ENCODE peak calls at places on chromosomes 6 and 20, in nine cellular contexts. One of them, this sample, is unnamed.

GRCh38 chr6:167342879-167343610 is 18.2 kb downstream of the TTLL2 start:
- DNase-seq in Peyer's patch: no peak
- DNase-seq in esophagus squamous epithelium: no peak
- DNase-seq in epithelial cell of proximal tubule: no peak
- DNase-seq in stomach: no peak
- DNase-seq in adrenal gland: no peak
- DNase-seq in fibroblast of pulmonary artery: no peak
- DNase-seq in upper lobe of right lung: no peak
- DNase-seq in ovary: no peak
- DNase-seq in this sample: no peak

GRCh38 chr20:46400253-46400652 is 6.2 kb downstream of the ELMO2 start:
- DNase-seq in epithelial cell of proximal tubule: no peak
- DNase-seq in esophagus squamous epithelium: no peak
- DNase-seq in stomach: no peak
- DNase-seq in upper lobe of right lung: no peak
- DNase-seq in adrenal gland: peak
- DNase-seq in ovary: no peak
- DNase-seq in Peyer's patch: no peak
- DNase-seq in fibroblast of pulmonary artery: peak
- DNase-seq in this sample: peak

GRCh38 chr6:16747232-16748027 is 13.8 kb downstream of the ATXN1 start:
- DNase-seq in stomach: no peak
- DNase-seq in Peyer's patch: no peak
- DNase-seq in esophagus squamous epithelium: no peak
- DNase-seq in epithelial cell of proximal tubule: peak
- DNase-seq in upper lobe of right lung: no peak
- DNase-seq in ovary: no peak
- DNase-seq in fibroblast of pulmonary artery: peak
- DNase-seq in adrenal gland: no peak
- DNase-seq in this sample: peak

GRCh38 chr6:10855233-10855632 is 16.9 kb upstream of the MAK start:
- DNase-seq in upper lobe of right lung: no peak
- DNase-seq in epithelial cell of proximal tubule: no peak
- DNase-seq in fibroblast of pulmonary artery: no peak
- DNase-seq in ovary: no peak
- DNase-seq in stomach: no peak
- DNase-seq in Peyer's patch: no peak
- DNase-seq in esophagus squamous epithelium: no peak
- DNase-seq in adrenal gland: no peak
- DNase-seq in this sample: no peak

GRCh38 chr20:21702553-21703467 is 2.7 kb upstream of the PAX1 start:
- DNase-seq in upper lobe of right lung: peak
- DNase-seq in esophagus squamous epithelium: no peak
- DNase-seq in stomach: no peak
- DNase-seq in epithelial cell of proximal tubule: no peak
- DNase-seq in fibroblast of pulmonary artery: peak
- DNase-seq in ovary: peak
- DNase-seq in adrenal gland: no peak
- DNase-seq in Peyer's patch: no peak
- DNase-seq in this sample: peak

GRCh38 chr6:108556864-108557493 is 3.7 kb upstream of the FOXO3 start:
- DNase-seq in esophagus squamous epithelium: no peak
- DNase-seq in adrenal gland: peak
- DNase-seq in Peyer's patch: no peak
- DNase-seq in upper lobe of right lung: no peak
- DNase-seq in epithelial cell of proximal tubule: no peak
- DNase-seq in fibroblast of pulmonary artery: no peak
- DNase-seq in ovary: peak
- DNase-seq in stomach: no peak
- DNase-seq in this sample: no peak

GRCh38 chr6:169794317-169795055 is 43.1 kb downstream of the ERMARD start:
- DNase-seq in fibroblast of pulmonary artery: no peak
- DNase-seq in ovary: no peak
- DNase-seq in stomach: peak
- DNase-seq in adrenal gland: peak
- DNase-seq in Peyer's patch: no peak
- DNase-seq in epithelial cell of proximal tubule: no peak
- DNase-seq in upper lobe of right lung: peak
- DNase-seq in esophagus squamous epithelium: no peak
- DNase-seq in this sample: no peak

GRCh38 chr6:96499781-96500180 is 21.8 kb upstream of the UFL1 start:
- DNase-seq in epithelial cell of proximal tubule: no peak
- DNase-seq in Peyer's patch: peak
- DNase-seq in ovary: no peak
- DNase-seq in adrenal gland: no peak
- DNase-seq in stomach: no peak
- DNase-seq in esophagus squamous epithelium: no peak
- DNase-seq in upper lobe of right lung: no peak
- DNase-seq in fibroblast of pulmonary artery: no peak
- DNase-seq in this sample: no peak

GRCh38 chr20:59835448-59836395 is 97.7 kb downstream of the SYCP2 start:
- DNase-seq in ovary: peak
- DNase-seq in esophagus squamous epithelium: no peak
- DNase-seq in upper lobe of right lung: no peak
- DNase-seq in fibroblast of pulmonary artery: peak
- DNase-seq in adrenal gland: peak
- DNase-seq in epithelial cell of proximal tubule: no peak
- DNase-seq in stomach: no peak
- DNase-seq in Peyer's patch: no peak
- DNase-seq in this sample: peak

GRCh38 chr20:57932227-57932864 is 222.5 kb upstream of the PMEPA1 start:
- DNase-seq in Peyer's patch: no peak
- DNase-seq in esophagus squamous epithelium: no peak
- DNase-seq in adrenal gland: no peak
- DNase-seq in ovary: no peak
- DNase-seq in fibroblast of pulmonary artery: no peak
- DNase-seq in epithelial cell of proximal tubule: no peak
- DNase-seq in upper lobe of right lung: peak
- DNase-seq in stomach: no peak
- DNase-seq in this sample: no peak

GRCh38 chr20:57934007-57934805 is 224.4 kb upstream of the PMEPA1 start:
- DNase-seq in adrenal gland: no peak
- DNase-seq in epithelial cell of proximal tubule: no peak
- DNase-seq in upper lobe of right lung: no peak
- DNase-seq in fibroblast of pulmonary artery: no peak
- DNase-seq in ovary: no peak
- DNase-seq in stomach: no peak
- DNase-seq in esophagus squamous epithelium: no peak
- DNase-seq in Peyer's patch: no peak
- DNase-seq in this sample: no peak

GRCh38 chr20:57928181-57928967 is 218.6 kb upstream of the PMEPA1 start:
- DNase-seq in epithelial cell of proximal tubule: no peak
- DNase-seq in stomach: no peak
- DNase-seq in ovary: no peak
- DNase-seq in esophagus squamous epithelium: no peak
- DNase-seq in upper lobe of right lung: peak
- DNase-seq in Peyer's patch: no peak
- DNase-seq in fibroblast of pulmonary artery: peak
- DNase-seq in adrenal gland: no peak
- DNase-seq in this sample: peak

GRCh38 chr20:57927376-57927775 is 217.6 kb upstream of the PMEPA1 start:
- DNase-seq in upper lobe of right lung: peak
- DNase-seq in adrenal gland: no peak
- DNase-seq in epithelial cell of proximal tubule: no peak
- DNase-seq in stomach: no peak
- DNase-seq in fibroblast of pulmonary artery: no peak
- DNase-seq in esophagus squamous epithelium: no peak
- DNase-seq in ovary: no peak
- DNase-seq in Peyer's patch: no peak
- DNase-seq in this sample: no peak

GRCh38 chr20:57930328-57930727 is 220.5 kb upstream of the PMEPA1 start:
- DNase-seq in stomach: no peak
- DNase-seq in epithelial cell of proximal tubule: no peak
- DNase-seq in Peyer's patch: no peak
- DNase-seq in ovary: no peak
- DNase-seq in adrenal gland: no peak
- DNase-seq in upper lobe of right lung: peak
- DNase-seq in esophagus squamous epithelium: no peak
- DNase-seq in fibroblast of pulmonary artery: no peak
- DNase-seq in this sample: no peak
- TF ChIP-seq CTCF in stomach: no peak
- TF ChIP-seq CTCF in epithelial cell of proximal tubule: no peak
- TF ChIP-seq CTCF in Peyer's patch: no peak
- TF ChIP-seq CTCF in ovary: no peak
- TF ChIP-seq CTCF in adrenal gland: no peak
- TF ChIP-seq CTCF in upper lobe of right lung: no peak
- TF ChIP-seq CTCF in esophagus squamous epithelium: no peak
- TF ChIP-seq CTCF in fibroblast of pulmonary artery: no peak
- TF ChIP-seq CTCF in this sample: no peak

GRCh38 chr20:49765846-49766541 is 46.6 kb upstream of the SLC9A8 start:
- DNase-seq in epithelial cell of proximal tubule: no peak
- DNase-seq in upper lobe of right lung: no peak
- DNase-seq in esophagus squamous epithelium: no peak
- DNase-seq in ovary: no peak
- DNase-seq in stomach: no peak
- DNase-seq in fibroblast of pulmonary artery: peak
- DNase-seq in adrenal gland: no peak
- DNase-seq in Peyer's patch: no peak
- DNase-seq in this sample: no peak

GRCh38 chr20:49770634-49771033 is 42.0 kb upstream of the SLC9A8 start:
- DNase-seq in stomach: no peak
- DNase-seq in epithelial cell of proximal tubule: no peak
- DNase-seq in ovary: no peak
- DNase-seq in adrenal gland: no peak
- DNase-seq in upper lobe of right lung: no peak
- DNase-seq in Peyer's patch: no peak
- DNase-seq in fibroblast of pulmonary artery: no peak
- DNase-seq in esophagus squamous epithelium: no peak
- DNase-seq in this sample: no peak

GRCh38 chr20:49766979-49767419 is 45.6 kb upstream of the SLC9A8 start:
- DNase-seq in adrenal gland: no peak
- DNase-seq in esophagus squamous epithelium: no peak
- DNase-seq in epithelial cell of proximal tubule: no peak
- DNase-seq in ovary: no peak
- DNase-seq in upper lobe of right lung: no peak
- DNase-seq in Peyer's patch: no peak
- DNase-seq in stomach: no peak
- DNase-seq in fibroblast of pulmonary artery: peak
- DNase-seq in this sample: no peak

GRCh38 chr20:49769125-49769581 is 43.5 kb upstream of the SLC9A8 start:
- DNase-seq in adrenal gland: no peak
- DNase-seq in Peyer's patch: no peak
- DNase-seq in esophagus squamous epithelium: no peak
- DNase-seq in upper lobe of right lung: no peak
- DNase-seq in epithelial cell of proximal tubule: no peak
- DNase-seq in stomach: no peak
- DNase-seq in ovary: no peak
- DNase-seq in fibroblast of pulmonary artery: peak
- DNase-seq in this sample: no peak

DNA sequence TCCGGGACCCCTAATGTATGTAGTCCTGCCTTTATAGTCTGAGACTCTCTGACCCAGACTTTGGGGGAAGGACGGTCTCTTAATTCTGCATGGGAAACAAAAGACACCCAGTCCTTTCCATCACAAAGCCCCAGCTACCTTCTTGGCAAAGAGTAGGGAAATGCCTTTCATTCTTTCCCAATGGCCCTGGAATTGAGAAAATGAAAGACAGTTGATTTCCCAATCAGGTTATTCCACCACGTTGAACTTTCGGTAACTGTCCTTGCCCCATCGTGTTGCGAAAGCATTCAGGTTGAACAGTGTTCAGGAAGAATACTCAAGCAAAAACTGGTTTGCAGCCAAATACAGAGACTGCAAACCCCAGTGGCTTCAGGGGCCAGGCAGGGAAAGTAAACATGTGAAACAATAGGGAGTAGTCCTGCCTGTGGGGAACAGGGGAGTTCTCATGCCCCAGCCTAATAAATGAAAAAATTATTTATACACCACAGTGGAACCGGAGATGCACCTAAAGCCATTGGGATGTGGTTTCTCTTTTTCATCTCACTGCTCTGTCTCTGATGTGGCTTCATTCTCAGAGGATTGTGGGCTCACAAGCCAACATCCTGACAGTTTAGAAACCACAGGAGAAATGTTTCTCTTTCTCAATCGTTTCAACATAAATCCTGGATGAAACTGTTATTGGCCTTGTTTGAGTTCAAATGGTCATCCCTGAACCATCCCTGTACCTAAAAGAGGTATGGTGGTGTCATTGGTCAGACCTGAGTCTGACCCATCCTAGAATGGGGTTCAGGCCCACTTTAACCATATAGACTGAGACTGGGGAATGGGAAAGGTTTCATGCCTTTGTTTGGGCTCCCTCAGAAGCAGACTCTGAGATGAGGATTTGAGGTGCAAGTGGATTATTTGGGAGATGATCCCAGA is 44.2 kb upstream of the SLC9A8 start:
- DNase-seq in epithelial cell of proximal tubule: peak
- DNase-seq in ovary: peak
- DNase-seq in esophagus squamous epithelium: no peak
- DNase-seq in Peyer's patch: no peak
- DNase-seq in stomach: peak
- DNase-seq in fibroblast of pulmonary artery: peak
- DNase-seq in upper lobe of right lung: peak
- DNase-seq in adrenal gland: peak
- DNase-seq in this sample: peak
- H3K4me3 ChIP-seq in epithelial cell of proximal tubule: no peak
- H3K4me3 ChIP-seq in ovary: no peak
- H3K4me3 ChIP-seq in esophagus squamous epithelium: no peak
- H3K4me3 ChIP-seq in Peyer's patch: no peak
- H3K4me3 ChIP-seq in stomach: no peak
- H3K4me3 ChIP-seq in fibroblast of pulmonary artery: no peak
- H3K4me3 ChIP-seq in upper lobe of right lung: no peak
- H3K4me3 ChIP-seq in adrenal gland: no peak
- H3K4me3 ChIP-seq in this sample: no peak

DNA sequence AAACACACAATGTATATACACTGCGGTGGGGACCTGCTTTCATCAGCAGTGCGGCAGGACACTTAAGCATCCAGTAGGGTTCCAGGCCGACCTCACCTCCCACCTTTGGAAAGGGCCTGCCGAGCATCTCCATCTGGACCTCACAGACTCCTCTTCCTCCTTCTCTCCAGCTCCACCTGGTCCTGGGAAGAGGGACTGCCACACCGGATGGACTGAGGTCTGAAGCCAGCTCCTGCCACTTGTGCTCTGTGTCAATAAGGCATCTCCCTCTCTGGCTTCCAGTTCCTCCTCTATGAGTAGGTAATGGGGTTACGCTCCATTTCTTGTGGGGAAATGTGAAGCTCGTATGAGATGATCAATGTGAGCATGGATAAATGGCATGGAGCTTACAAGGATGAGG is 19.1 kb upstream of the NNAT start:
- DNase-seq in ovary: no peak
- DNase-seq in stomach: no peak
- DNase-seq in adrenal gland: peak
- DNase-seq in esophagus squamous epithelium: no peak
- DNase-seq in epithelial cell of proximal tubule: no peak
- DNase-seq in fibroblast of pulmonary artery: no peak
- DNase-seq in upper lobe of right lung: no peak
- DNase-seq in Peyer's patch: no peak
- DNase-seq in this sample: no peak
- TF ChIP-seq CTCF in ovary: no peak
- TF ChIP-seq CTCF in stomach: no peak
- TF ChIP-seq CTCF in adrenal gland: no peak
- TF ChIP-seq CTCF in esophagus squamous epithelium: no peak
- TF ChIP-seq CTCF in epithelial cell of proximal tubule: no peak
- TF ChIP-seq CTCF in fibroblast of pulmonary artery: no peak
- TF ChIP-seq CTCF in upper lobe of right lung: no peak
- TF ChIP-seq CTCF in Peyer's patch: no peak
- TF ChIP-seq CTCF in this sample: no peak

DNA sequence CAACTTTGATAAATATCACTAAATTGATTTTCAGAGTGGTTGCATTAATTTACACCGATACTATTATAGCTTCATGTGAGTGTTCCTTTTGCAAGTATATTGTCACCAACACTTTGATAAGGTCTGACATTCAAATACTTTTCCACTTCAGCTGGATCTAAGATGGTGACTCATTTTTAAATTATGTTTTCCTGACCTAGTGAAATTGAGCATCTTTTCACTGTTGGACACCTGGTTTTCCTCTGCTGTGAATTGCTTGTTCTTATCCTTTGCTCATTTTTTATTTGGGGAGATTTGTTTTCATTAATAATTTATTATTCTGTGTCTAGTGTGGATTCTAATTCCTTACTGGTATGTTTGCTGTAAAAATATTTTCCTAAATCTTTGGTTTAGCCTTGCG is 85.2 kb upstream of the PRDM1 start:
- DNase-seq in Peyer's patch: no peak
- DNase-seq in fibroblast of pulmonary artery: no peak
- DNase-seq in upper lobe of right lung: no peak
- DNase-seq in adrenal gland: no peak
- DNase-seq in stomach: no peak
- DNase-seq in epithelial cell of proximal tubule: no peak
- DNase-seq in ovary: no peak
- DNase-seq in esophagus squamous epithelium: no peak
- DNase-seq in this sample: no peak
- H3K4me3 ChIP-seq in Peyer's patch: no peak
- H3K4me3 ChIP-seq in fibroblast of pulmonary artery: no peak
- H3K4me3 ChIP-seq in upper lobe of right lung: no peak
- H3K4me3 ChIP-seq in adrenal gland: no peak
- H3K4me3 ChIP-seq in stomach: no peak
- H3K4me3 ChIP-seq in epithelial cell of proximal tubule: no peak
- H3K4me3 ChIP-seq in ovary: no peak
- H3K4me3 ChIP-seq in esophagus squamous epithelium: no peak
- H3K4me3 ChIP-seq in this sample: no peak